ENCODE peak calls at places on chromosome 14, in nine cellular contexts. Y, P, R, K, X, T, Q, N and G are unnamed samples.

GRCh38 chr14:102396531-102396930 is 33.8 kb downstream of the TECPR2 start:
- DNase-seq in Y (no peak), P (no peak), R (no peak), K (no peak), X (no peak), T (no peak), Q (no peak), N (no peak), G (no peak)

GRCh38 chr14:102824832-102825231 is 47.6 kb downstream of the TRAF3 start:
- DNase-seq in Y (no peak), P (no peak), R (no peak), K (peak; percentile 85), X (no peak), T (no peak), Q (peak; percentile 22), N (no peak), G (no peak)

GRCh38 chr14:79111963-79112362 is 941.8 kb downstream of the NRXN3 start:
- DNase-seq in Y (no peak), P (peak; percentile 2), R (no peak), K (no peak), X (no peak), T (no peak), Q (no peak), N (peak; percentile 39), G (no peak)

GRCh38 chr14:32200368-32201195 is 1.3 kb upstream of the RNU6-7 start:
- DNase-seq in Y (no peak), P (no peak), R (no peak), K (no peak), X (no peak), T (no peak), Q (no peak), N (no peak), G (no peak)

GRCh38 chr14:54420478-54421116 is 20.6 kb downstream of the CNIH1 start:
- DNase-seq in Y (no peak), P (no peak), R (peak; percentile 51), K (peak; percentile 89), X (peak; percentile 28), T (no peak), Q (peak; percentile 54), N (no peak), G (no peak)

GRCh38 chr14:66105819-66106218 is 380.4 kb upstream of the CCDC196 start:
- DNase-seq in Y (no peak), P (no peak), R (no peak), K (peak; percentile 54), X (no peak), T (no peak), Q (peak; percentile 1), N (no peak), G (no peak)

GRCh38 chr14:58138065-58138718 is 13.8 kb downstream of the ARMH4 start:
- DNase-seq in Y (no peak), P (no peak), R (peak; percentile 9), K (no peak), X (no peak), T (no peak), Q (no peak), N (no peak), G (no peak)

GRCh38 chr14:48970995-48971394 is 615.2 kb downstream of the RPS29 start:
- DNase-seq in Y (no peak), P (no peak), R (no peak), K (peak; percentile 40), X (no peak), T (no peak), Q (peak; percentile 6), N (no peak), G (no peak)

GRCh38 chr14:33634631-33635030 is 316.2 kb downstream of the EGLN3 start:
- DNase-seq in Y (no peak), P (no peak), R (no peak), K (peak; percentile 19), X (no peak), T (no peak), Q (peak; percentile 45), N (no peak), G (no peak)

GRCh38 chr14:25111061-25111601 is 61.2 kb upstream of the STXBP6 start:
- DNase-seq in Y (no peak), P (no peak), R (no peak), K (no peak), X (peak; percentile 42), T (no peak), Q (peak; percentile 2), N (no peak), G (no peak)

GRCh38 chr14:96754162-96754844 is 42.9 kb upstream of the VRK1 start:
- DNase-seq in Y (no peak), P (no peak), R (no peak), K (peak; percentile 41), X (no peak), T (peak; percentile 19), Q (no peak), N (no peak), G (no peak)

GRCh38 chr14:74863274-74863673 is 12.7 kb downstream of the PROX2 start:
- DNase-seq in Y (peak; percentile 38), P (no peak), R (peak; percentile 14), K (no peak), X (no peak), T (no peak), Q (no peak), N (no peak), G (no peak)

GRCh38 chr14:74400919-74401503 is 25.0 kb downstream of the SYNDIG1L start:
- DNase-seq in Y (no peak), P (no peak), R (no peak), K (no peak), X (no peak), T (no peak), Q (no peak), N (no peak), G (no peak)

GRCh38 chr14:72665259-72665658 is 228.6 kb downstream of the DPF3 start:
- DNase-seq in Y (no peak), P (peak; percentile 96), R (peak; percentile 10), K (peak; percentile 99), X (no peak), T (no peak), Q (peak; percentile 97), N (no peak), G (no peak)

GRCh38 chr14:24171422-24172260 is at the start of gene REC8:
- DNase-seq in Y (peak; percentile 91), P (no peak), R (peak; percentile 81), K (no peak), X (peak; percentile 72), T (peak; percentile 86), Q (peak; percentile 71), N (peak; percentile 95), G (peak; percentile 96)

GRCh38 chr14:52048641-52049204 is 20.1 kb downstream of the NID2 start:
- DNase-seq in Y (no peak), P (no peak), R (no peak), K (peak; percentile 18), X (peak; percentile 61), T (no peak), Q (peak; percentile 58), N (peak; percentile 91), G (no peak)

GRCh38 chr14:20469242-20469889 is at the start of gene PNP:
- DNase-seq in Y (peak; percentile 91), P (peak; percentile 65), R (peak; percentile 92), K (peak; percentile 92), X (peak; percentile 88), T (peak; percentile 88), Q (peak; percentile 89), N (peak; percentile 96), G (peak; percentile 67)

GRCh38 chr14:91116913-91117588 is 3.2 kb downstream of the DGLUCY start:
- DNase-seq in Y (no peak), P (no peak), R (no peak), K (no peak), X (no peak), T (no peak), Q (no peak), N (no peak), G (no peak)

GRCh38 chr14:69811868-69812252 is 14.8 kb upstream of the SLC10A1 start:
- DNase-seq in Y (no peak), P (no peak), R (no peak), K (no peak), X (no peak), T (no peak), Q (no peak), N (no peak), G (no peak)
- H3K27ac ChIP-seq in Y (no peak overlapping the region), P (no peak overlapping the region), R (no peak overlapping the region), K (no peak overlapping the region), X (no peak overlapping the region), T (no peak overlapping the region), Q (no peak overlapping the region), N (no peak overlapping the region), G (no peak overlapping the region)

GRCh38 chr14:36555998-36556743 is 26.2 kb downstream of the NKX2-8 start:
- DNase-seq in Y (no peak), P (no peak), R (no peak), K (no peak), X (no peak), T (no peak), Q (no peak), N (no peak), G (no peak)
- H3K27me3 ChIP-seq in Y (no peaks in the 10 kb centered on the region), P (peaks cover 10% of the 10 kb centered on the region), R (peaks cover 22% of the 10 kb centered on the region), K (peaks cover 18% of the 10 kb centered on the region), X (peaks cover 7% of the 10 kb centered on the region), T (no peaks in the 10 kb centered on the region), Q (no peaks in the 10 kb centered on the region), N (no peaks in the 10 kb centered on the region), G (no peaks in the 10 kb centered on the region)

DNA sequence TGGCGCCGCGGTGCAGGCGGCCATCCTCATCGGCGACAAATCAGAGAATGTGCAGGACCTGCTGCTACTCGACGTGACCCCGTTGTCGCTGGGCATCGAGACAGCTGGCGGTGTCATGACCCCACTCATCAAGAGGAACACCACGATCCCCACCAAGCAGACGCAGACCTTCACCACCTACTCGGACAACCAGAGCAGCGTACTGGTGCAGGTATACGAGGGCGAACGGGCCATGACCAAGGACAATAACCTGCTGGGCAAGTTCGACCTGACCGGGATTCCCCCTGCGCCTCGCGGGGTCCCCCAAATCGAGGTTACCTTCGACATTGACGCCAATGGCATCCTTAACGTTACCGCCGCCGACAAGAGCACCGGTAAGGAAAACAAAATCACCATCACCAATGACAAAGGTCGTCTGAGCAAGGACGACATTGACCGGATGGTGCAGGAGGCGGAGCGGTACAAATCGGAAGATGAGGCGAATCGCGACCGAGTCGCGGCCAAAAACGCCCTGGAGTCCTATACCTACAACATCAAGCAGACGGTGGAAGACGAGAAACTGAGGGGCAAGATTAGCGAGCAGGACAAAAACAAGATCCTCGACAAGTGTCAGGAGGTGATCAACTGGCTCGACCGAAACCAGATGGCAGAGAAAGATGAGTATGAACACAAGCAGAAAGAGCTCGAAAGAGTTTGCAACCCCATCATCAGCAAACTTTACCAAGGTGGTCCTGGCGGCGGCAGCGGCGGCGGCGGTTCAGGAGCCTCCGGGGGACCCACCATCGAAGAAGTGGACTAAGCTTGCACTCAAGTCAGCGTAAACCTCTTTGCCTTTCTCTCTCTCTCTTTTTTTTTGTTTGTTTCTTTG is 1.7 kb downstream of the HSPA2 start:
- DNase-seq in Y (no peak), P (no peak), R (no peak), K (no peak), X (no peak), T (peak; percentile 52), Q (no peak), N (no peak), G (no peak)
- H3K4me3 ChIP-seq in Y (peak overlapping the region; percentile 2), P (peak overlapping the region; percentile 62), R (no peak overlapping the region), K (no peak overlapping the region), X (peak overlapping the region; percentile 61), T (peak overlapping the region; percentile 29), Q (peak overlapping the region; percentile 12), N (peak overlapping the region; percentile 68), G (peak overlapping the region; percentile 60)

GRCh38 chr14:68668531-68668930 is 124.3 kb downstream of the ZFP36L1 start:
- DNase-seq in Y (no peak), P (no peak), R (no peak), K (no peak), X (peak; percentile 9), T (no peak), Q (no peak), N (no peak), G (no peak)
- H3K27ac ChIP-seq in Y (no peak overlapping the region), P (no peak overlapping the region), R (no peak overlapping the region), K (no peak overlapping the region), X (peak overlapping the region; percentile 78), T (no peak overlapping the region), Q (no peak overlapping the region), N (peak overlapping the region; percentile 88), G (no peak overlapping the region)

GRCh38 chr14:69531135-69531534 is 43.5 kb downstream of the CCDC177 start:
- DNase-seq in Y (no peak), P (no peak), R (no peak), K (no peak), X (no peak), T (no peak), Q (no peak), N (no peak), G (no peak)
- H3K27me3 ChIP-seq in Y (no peaks in the 10 kb centered on the region), P (peaks cover 44% of the 10 kb centered on the region), R (peaks cover 5% of the 10 kb centered on the region), K (peaks cover 18% of the 10 kb centered on the region), X (peaks cover 31% of the 10 kb centered on the region), T (no peaks in the 10 kb centered on the region), Q (no peaks in the 10 kb centered on the region), N (no peaks in the 10 kb centered on the region), G (no peaks in the 10 kb centered on the region)